ENCODE peak calls at places on chromosome 4, in four cellular contexts. X is GM12878, S is K562, R is endothelial cell of umbilical vein. Z is an unnamed sample.

GRCh38 chr4:27463816-27464215 is 603.2 kb downstream of the STIM2 start:
- DNase-seq in X (no peak), S (no peak), R (no peak), Z (peak; percentile 0)

GRCh38 chr4:40887690-40888089 is 137.9 kb downstream of the NSUN7 start:
- DNase-seq in X (no peak), S (no peak), R (no peak), Z (peak; percentile 92)

GRCh38 chr4:28463184-28463690 is 1602.6 kb downstream of the STIM2 start:
- DNase-seq in X (no peak), S (no peak), R (no peak), Z (peak; percentile 9)

GRCh38 chr4:1983053-1983845 is 25.5 kb downstream of the NELFA start:
- DNase-seq in X (no peak), S (no peak), R (no peak), Z (no peak)

GRCh38 chr4:25100156-25100555 is 60.1 kb downstream of the SEPSECS start:
- DNase-seq in X (no peak), S (no peak), R (no peak), Z (no peak)

GRCh38 chr4:113760852-113761681 is 471 bp downstream of the CAMK2D start:
- DNase-seq in X (no peak), S (no peak), R (peak; percentile 71), Z (peak; percentile 71)

GRCh38 chr4:185933078-185933581 is 121.1 kb upstream of the SORBS2 start:
- DNase-seq in X (no peak), S (no peak), R (peak; percentile 13), Z (peak; percentile 10)

GRCh38 chr4:16969696-16970135 is 71.3 kb upstream of the LDB2 start:
- DNase-seq in X (no peak), S (no peak), R (peak; percentile 28), Z (peak; percentile 84)

GRCh38 chr4:150628073-150628472 is 46.1 kb downstream of the MAB21L2 start:
- DNase-seq in X (no peak), S (no peak), R (no peak), Z (no peak)

GRCh38 chr4:185082549-185082948 is 60.5 kb upstream of the SLC25A4 start:
- DNase-seq in X (no peak), S (no peak), R (no peak), Z (no peak)

GRCh38 chr4:95250544-95251137 is 298.1 kb downstream of the UNC5C start:
- DNase-seq in X (no peak), S (no peak), R (no peak), Z (no peak)

GRCh38 chr4:167233523-167234387 is 539 bp downstream of the SPOCK3 start:
- DNase-seq in X (no peak), S (no peak), R (peak; percentile 23), Z (no peak)

GRCh38 chr4:167230744-167231143 is 3.5 kb downstream of the SPOCK3 start:
- DNase-seq in X (no peak), S (no peak), R (no peak), Z (no peak)

GRCh38 chr4:167232805-167233522 is 1.3 kb downstream of the SPOCK3 start:
- DNase-seq in X (no peak), S (no peak), R (no peak), Z (no peak)

GRCh38 chr4:167238226-167238625 is 3.9 kb upstream of the SPOCK3 start:
- DNase-seq in X (no peak), S (no peak), R (no peak), Z (no peak)

DNA sequence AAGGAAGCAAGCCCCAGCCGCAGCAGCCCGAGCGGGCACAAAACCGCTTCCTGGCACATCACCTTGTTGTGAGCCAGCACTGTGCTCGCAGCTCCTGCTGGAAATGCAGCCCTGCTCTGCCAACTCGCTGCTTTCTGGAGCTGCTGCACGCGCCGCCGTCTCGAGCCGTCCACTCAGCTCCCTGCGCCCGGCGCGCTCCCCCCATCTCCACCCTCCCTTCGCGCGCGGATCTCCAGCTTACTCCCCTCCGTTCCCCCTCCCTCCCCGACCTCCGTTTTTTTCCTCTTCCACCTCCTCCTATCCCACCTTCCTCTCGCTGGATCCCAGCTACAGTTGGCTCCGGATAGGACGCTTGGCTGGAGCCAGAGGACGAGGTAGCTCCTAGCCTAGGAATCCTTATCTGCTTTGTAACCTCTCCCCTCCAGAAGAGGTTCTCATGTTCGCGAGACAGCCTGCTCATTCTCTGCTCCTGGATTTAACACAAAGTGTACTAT is at the start of gene SPOCK3:
- DNase-seq in X (no peak), S (no peak), R (peak; percentile 41), Z (no peak)
- TF ChIP-seq FOS in X (no peak), S (no peak), R (no peak), Z (no peak)

GRCh38 chr4:86926428-86927086 is 8.3 kb upstream of the AFF1 start:
- DNase-seq in X (no peak), S (no peak), R (no peak), Z (peak; percentile 41)

GRCh38 chr4:86921608-86922252 is 13.1 kb upstream of the AFF1 start:
- DNase-seq in X (no peak), S (no peak), R (no peak), Z (no peak)

GRCh38 chr4:86927843-86928395 is 6.9 kb upstream of the AFF1 start:
- DNase-seq in X (no peak), S (no peak), R (peak; percentile 43), Z (peak; percentile 99)

GRCh38 chr4:86928400-86929255 is 6.2 kb upstream of the AFF1 start:
- DNase-seq in X (no peak), S (no peak), R (no peak), Z (no peak)

GRCh38 chr4:86924805-86925204 is 10.0 kb upstream of the AFF1 start:
- DNase-seq in X (no peak), S (no peak), R (peak; percentile 88), Z (peak; percentile 76)
- TF ChIP-seq FOS in X (no peak), S (no peak), R (peak; percentile 71), Z (no peak)

GRCh38 chr4:153564630-153565525 is 98.7 kb downstream of the TMEM131L start:
- DNase-seq in X (no peak), S (no peak), R (no peak), Z (peak; percentile 60)
- TF ChIP-seq FOS in X (no peak), S (no peak), R (no peak), Z (no peak)

GRCh38 chr4:7655267-7655548 is 220.5 kb upstream of the PSAPL1 start:
- DNase-seq in X (no peak), S (no peak), R (no peak), Z (no peak)
- TF ChIP-seq FOS in X (no peak), S (no peak), R (no peak), Z (no peak)

GRCh38 chr4:159206427-159206871 is 103.6 kb downstream of the RAPGEF2 start:
- DNase-seq in X (peak; percentile 83), S (no peak), R (peak; percentile 73), Z (peak; percentile 76)

GRCh38 chr4:159201168-159201567 is 98.3 kb downstream of the RAPGEF2 start:
- DNase-seq in X (no peak), S (no peak), R (peak; percentile 60), Z (no peak)

GRCh38 chr4:159209249-159209648 is 106.4 kb downstream of the RAPGEF2 start:
- DNase-seq in X (no peak), S (no peak), R (no peak), Z (no peak)

GRCh38 chr4:159205462-159205861 is 102.6 kb downstream of the RAPGEF2 start:
- DNase-seq in X (no peak), S (no peak), R (no peak), Z (no peak)

DNA sequence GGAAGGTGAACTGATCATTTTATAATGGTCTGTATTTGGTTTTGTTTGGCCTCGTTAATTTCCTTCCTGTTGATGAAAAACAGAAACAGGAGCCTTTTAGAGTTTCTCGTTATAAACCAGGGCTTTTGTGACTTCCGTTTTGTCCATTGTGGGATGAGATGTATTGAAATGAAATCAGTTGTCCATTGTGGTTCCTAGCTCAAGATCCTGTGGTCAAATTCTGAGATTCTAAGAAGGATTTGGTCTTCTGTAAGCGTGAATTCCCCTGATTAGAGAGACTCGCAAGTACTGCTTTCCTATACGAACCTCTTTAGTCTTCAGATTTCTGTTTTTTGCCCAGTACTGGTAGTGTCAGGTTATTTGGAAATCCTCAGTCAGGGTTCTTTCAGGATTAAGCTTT is 101.7 kb downstream of the RAPGEF2 start:
- DNase-seq in X (peak; percentile 45), S (no peak), R (no peak), Z (no peak)
- TF ChIP-seq FOS in X (no peak), S (no peak), R (no peak), Z (no peak)

DNA sequence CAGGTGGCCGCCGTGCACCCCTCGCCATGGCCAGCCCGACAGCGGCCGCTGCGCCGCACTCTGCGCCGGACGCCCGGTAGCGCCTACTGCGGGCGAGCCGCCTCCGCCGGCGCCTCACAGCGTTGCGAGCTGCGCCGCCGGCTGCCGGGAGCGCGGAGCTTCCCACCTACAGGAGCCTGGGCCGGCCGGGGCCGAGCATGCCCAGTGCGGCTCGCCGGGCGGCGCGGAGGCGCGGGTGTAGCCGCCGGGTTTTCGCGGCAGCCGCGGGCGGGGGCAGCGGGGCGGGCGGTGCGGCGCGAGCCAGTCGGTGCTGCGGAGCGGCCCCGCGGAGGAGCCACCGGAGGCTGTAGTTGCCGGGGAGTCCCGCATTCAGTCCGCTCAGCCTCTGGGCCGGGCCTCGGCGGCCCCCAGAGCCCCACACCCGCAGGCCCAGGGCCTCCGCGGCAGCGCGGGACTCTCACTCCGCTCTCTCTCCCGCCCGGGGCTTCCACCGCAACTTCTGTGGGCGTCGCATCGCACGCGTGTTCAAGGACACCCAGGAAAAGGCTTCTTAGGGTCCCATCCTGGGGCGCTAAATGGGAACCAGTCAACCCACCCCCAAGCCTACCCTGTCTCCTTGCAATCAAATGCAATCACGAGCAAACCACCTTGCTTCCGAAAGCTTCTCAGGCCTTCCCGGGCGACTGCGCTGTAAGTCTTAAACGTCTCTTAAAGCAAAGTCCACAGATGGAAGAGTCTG is at the start of gene MFAP3L:
- DNase-seq in X (no peak), S (peak; percentile 85), R (peak; percentile 81), Z (peak; percentile 84)
- TF ChIP-seq FOS in X (no peak), S (no peak), R (no peak), Z (no peak)

GRCh38 chr4:11634283-11634682 is 205.6 kb upstream of the HS3ST1 start:
- DNase-seq in X (no peak), S (no peak), R (no peak), Z (no peak)
- TF ChIP-seq FOS in X (no peak), S (no peak), R (no peak), Z (no peak)

GRCh38 chr4:8289956-8290700 is 20.6 kb downstream of the HTRA3 start:
- DNase-seq in X (no peak), S (no peak), R (no peak), Z (no peak)
- TF ChIP-seq FOS in X (no peak), S (no peak), R (no peak), Z (no peak)